ENCODE peak calls at places on chromosomes 5 and 9, in ten cellular contexts. One of them, this sample, is unnamed.

GRCh38 chr5:44807269-44807668 is 1.5 kb upstream of the MRPS30 start:
- DNase-seq in body of pancreas: no peak
- DNase-seq in astrocyte: no peak
- DNase-seq in adrenal gland: no peak
- DNase-seq in breast epithelium: no peak
- DNase-seq in heart left ventricle: no peak
- DNase-seq in colonic mucosa: no peak
- DNase-seq in lower lobe of right lung: no peak
- DNase-seq in brain microvascular endothelial cell: no peak
- DNase-seq in foreskin keratinocyte: peak
- DNase-seq in this sample: no peak

GRCh38 chr9:125541840-125542243 is 165.2 kb downstream of the MAPKAP1 start:
- DNase-seq in astrocyte: peak
- DNase-seq in heart left ventricle: peak
- DNase-seq in breast epithelium: no peak
- DNase-seq in colonic mucosa: no peak
- DNase-seq in lower lobe of right lung: no peak
- DNase-seq in foreskin keratinocyte: no peak
- DNase-seq in brain microvascular endothelial cell: no peak
- DNase-seq in body of pancreas: no peak
- DNase-seq in adrenal gland: peak
- DNase-seq in this sample: no peak

GRCh38 chr5:40288791-40289475 is 390.8 kb upstream of the PTGER4 start:
- DNase-seq in heart left ventricle: no peak
- DNase-seq in brain microvascular endothelial cell: no peak
- DNase-seq in breast epithelium: no peak
- DNase-seq in colonic mucosa: no peak
- DNase-seq in astrocyte: no peak
- DNase-seq in foreskin keratinocyte: no peak
- DNase-seq in body of pancreas: no peak
- DNase-seq in adrenal gland: no peak
- DNase-seq in lower lobe of right lung: no peak
- DNase-seq in this sample: no peak

GRCh38 chr9:96495341-96495740 is 45.4 kb downstream of the HABP4 start:
- DNase-seq in body of pancreas: no peak
- DNase-seq in heart left ventricle: no peak
- DNase-seq in astrocyte: peak
- DNase-seq in breast epithelium: no peak
- DNase-seq in lower lobe of right lung: peak
- DNase-seq in colonic mucosa: no peak
- DNase-seq in brain microvascular endothelial cell: peak
- DNase-seq in foreskin keratinocyte: no peak
- DNase-seq in adrenal gland: no peak
- DNase-seq in this sample: no peak

GRCh38 chr5:77311217-77311571 is 100.7 kb downstream of the PDE8B start:
- DNase-seq in brain microvascular endothelial cell: no peak
- DNase-seq in adrenal gland: no peak
- DNase-seq in astrocyte: peak
- DNase-seq in breast epithelium: no peak
- DNase-seq in body of pancreas: no peak
- DNase-seq in heart left ventricle: no peak
- DNase-seq in colonic mucosa: no peak
- DNase-seq in lower lobe of right lung: no peak
- DNase-seq in foreskin keratinocyte: no peak
- DNase-seq in this sample: no peak

GRCh38 chr5:113652161-113652560 is 138.7 kb downstream of the YTHDC2 start:
- DNase-seq in body of pancreas: no peak
- DNase-seq in colonic mucosa: no peak
- DNase-seq in lower lobe of right lung: no peak
- DNase-seq in brain microvascular endothelial cell: no peak
- DNase-seq in breast epithelium: no peak
- DNase-seq in astrocyte: no peak
- DNase-seq in foreskin keratinocyte: no peak
- DNase-seq in adrenal gland: no peak
- DNase-seq in heart left ventricle: no peak
- DNase-seq in this sample: no peak

GRCh38 chr5:71767661-71768060 is 48.6 kb downstream of the CARTPT start:
- DNase-seq in lower lobe of right lung: no peak
- DNase-seq in adrenal gland: no peak
- DNase-seq in astrocyte: peak
- DNase-seq in brain microvascular endothelial cell: no peak
- DNase-seq in colonic mucosa: no peak
- DNase-seq in body of pancreas: no peak
- DNase-seq in breast epithelium: no peak
- DNase-seq in foreskin keratinocyte: no peak
- DNase-seq in heart left ventricle: no peak
- DNase-seq in this sample: no peak

GRCh38 chr5:107553063-107553676 is 117.6 kb downstream of the EFNA5 start:
- DNase-seq in breast epithelium: no peak
- DNase-seq in heart left ventricle: peak
- DNase-seq in astrocyte: peak
- DNase-seq in colonic mucosa: no peak
- DNase-seq in adrenal gland: no peak
- DNase-seq in body of pancreas: no peak
- DNase-seq in foreskin keratinocyte: no peak
- DNase-seq in lower lobe of right lung: no peak
- DNase-seq in brain microvascular endothelial cell: peak
- DNase-seq in this sample: peak

GRCh38 chr9:130658893-130659698 is 5.3 kb upstream of the PRDM12 start:
- DNase-seq in colonic mucosa: no peak
- DNase-seq in astrocyte: no peak
- DNase-seq in lower lobe of right lung: no peak
- DNase-seq in foreskin keratinocyte: no peak
- DNase-seq in brain microvascular endothelial cell: no peak
- DNase-seq in breast epithelium: no peak
- DNase-seq in heart left ventricle: no peak
- DNase-seq in adrenal gland: no peak
- DNase-seq in body of pancreas: no peak
- DNase-seq in this sample: no peak

GRCh38 chr5:170651902-170652301 is 131.6 kb upstream of the GABRP start:
- DNase-seq in lower lobe of right lung: no peak
- DNase-seq in colonic mucosa: no peak
- DNase-seq in adrenal gland: no peak
- DNase-seq in foreskin keratinocyte: no peak
- DNase-seq in heart left ventricle: no peak
- DNase-seq in body of pancreas: no peak
- DNase-seq in astrocyte: no peak
- DNase-seq in breast epithelium: no peak
- DNase-seq in brain microvascular endothelial cell: no peak
- DNase-seq in this sample: no peak

GRCh38 chr5:139885857-139886208 is 90.2 kb downstream of the PSD2 start:
- DNase-seq in colonic mucosa: no peak
- DNase-seq in brain microvascular endothelial cell: no peak
- DNase-seq in body of pancreas: no peak
- DNase-seq in foreskin keratinocyte: no peak
- DNase-seq in astrocyte: no peak
- DNase-seq in heart left ventricle: no peak
- DNase-seq in adrenal gland: no peak
- DNase-seq in lower lobe of right lung: no peak
- DNase-seq in breast epithelium: no peak
- DNase-seq in this sample: no peak

GRCh38 chr5:139885172-139885856 is 89.7 kb downstream of the PSD2 start:
- DNase-seq in heart left ventricle: no peak
- DNase-seq in brain microvascular endothelial cell: no peak
- DNase-seq in adrenal gland: no peak
- DNase-seq in body of pancreas: no peak
- DNase-seq in lower lobe of right lung: no peak
- DNase-seq in foreskin keratinocyte: no peak
- DNase-seq in breast epithelium: no peak
- DNase-seq in astrocyte: no peak
- DNase-seq in colonic mucosa: no peak
- DNase-seq in this sample: no peak

GRCh38 chr5:139884144-139884543 is 88.5 kb downstream of the PSD2 start:
- DNase-seq in heart left ventricle: peak
- DNase-seq in brain microvascular endothelial cell: no peak
- DNase-seq in astrocyte: no peak
- DNase-seq in colonic mucosa: no peak
- DNase-seq in adrenal gland: no peak
- DNase-seq in lower lobe of right lung: no peak
- DNase-seq in foreskin keratinocyte: no peak
- DNase-seq in breast epithelium: no peak
- DNase-seq in body of pancreas: no peak
- DNase-seq in this sample: no peak

GRCh38 chr5:139884734-139885133 is 89.1 kb downstream of the PSD2 start:
- DNase-seq in lower lobe of right lung: no peak
- DNase-seq in breast epithelium: no peak
- DNase-seq in adrenal gland: no peak
- DNase-seq in astrocyte: no peak
- DNase-seq in body of pancreas: no peak
- DNase-seq in heart left ventricle: no peak
- DNase-seq in foreskin keratinocyte: no peak
- DNase-seq in colonic mucosa: no peak
- DNase-seq in brain microvascular endothelial cell: no peak
- DNase-seq in this sample: no peak

DNA sequence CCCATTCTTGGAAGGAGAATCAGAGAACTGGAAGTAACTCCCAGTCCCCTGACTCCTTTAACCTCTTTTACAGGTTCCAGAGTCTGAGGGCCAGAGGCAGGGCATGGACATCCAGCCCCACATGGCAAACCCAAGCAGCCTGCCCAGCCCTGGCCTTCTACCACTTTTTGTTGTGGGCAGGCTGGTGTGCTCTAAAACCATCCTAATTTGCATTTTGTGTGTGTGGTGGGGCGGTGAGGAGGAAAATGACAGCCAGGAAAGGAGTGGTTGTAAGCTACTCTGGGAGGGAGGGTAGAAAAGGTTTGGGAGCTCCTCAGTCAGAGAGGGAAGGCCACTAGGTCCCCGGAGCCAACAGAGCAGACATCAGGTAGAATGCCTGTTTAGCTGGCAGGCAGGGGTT is 90.6 kb downstream of the PSD2 start:
- DNase-seq in colonic mucosa: no peak
- DNase-seq in body of pancreas: no peak
- DNase-seq in astrocyte: no peak
- DNase-seq in heart left ventricle: no peak
- DNase-seq in brain microvascular endothelial cell: no peak
- DNase-seq in breast epithelium: no peak
- DNase-seq in lower lobe of right lung: no peak
- DNase-seq in adrenal gland: no peak
- DNase-seq in foreskin keratinocyte: no peak
- DNase-seq in this sample: no peak
- H3K27ac ChIP-seq in colonic mucosa: no peak
- H3K27ac ChIP-seq in body of pancreas: no peak
- H3K27ac ChIP-seq in astrocyte: no peak
- H3K27ac ChIP-seq in heart left ventricle: no peak
- H3K27ac ChIP-seq in brain microvascular endothelial cell: no peak
- H3K27ac ChIP-seq in breast epithelium: peak
- H3K27ac ChIP-seq in lower lobe of right lung: no peak
- H3K27ac ChIP-seq in adrenal gland: no peak
- H3K27ac ChIP-seq in foreskin keratinocyte: no peak
- H3K27ac ChIP-seq in this sample: no peak

GRCh38 chr5:181211208-181211607 is 6.2 kb upstream of the TRIM7 start:
- DNase-seq in lower lobe of right lung: no peak
- DNase-seq in adrenal gland: no peak
- DNase-seq in brain microvascular endothelial cell: no peak
- DNase-seq in astrocyte: no peak
- DNase-seq in heart left ventricle: no peak
- DNase-seq in foreskin keratinocyte: no peak
- DNase-seq in colonic mucosa: no peak
- DNase-seq in body of pancreas: no peak
- DNase-seq in breast epithelium: no peak
- DNase-seq in this sample: no peak
- TF ChIP-seq CTCF in lower lobe of right lung: no peak
- TF ChIP-seq CTCF in adrenal gland: no peak
- TF ChIP-seq CTCF in brain microvascular endothelial cell: no peak
- TF ChIP-seq CTCF in astrocyte: no peak
- TF ChIP-seq CTCF in heart left ventricle: no peak
- TF ChIP-seq CTCF in foreskin keratinocyte: no peak
- TF ChIP-seq CTCF in colonic mucosa: no peak
- TF ChIP-seq CTCF in body of pancreas: no peak
- TF ChIP-seq CTCF in breast epithelium: no peak
- TF ChIP-seq CTCF in this sample: no peak

GRCh38 chr5:150162142-150162513 is 4.5 kb upstream of the CDX1 start:
- DNase-seq in colonic mucosa: peak
- DNase-seq in heart left ventricle: no peak
- DNase-seq in lower lobe of right lung: no peak
- DNase-seq in body of pancreas: no peak
- DNase-seq in foreskin keratinocyte: no peak
- DNase-seq in adrenal gland: no peak
- DNase-seq in brain microvascular endothelial cell: no peak
- DNase-seq in astrocyte: no peak
- DNase-seq in breast epithelium: no peak
- DNase-seq in this sample: no peak

GRCh38 chr5:150164211-150164610 is 2.4 kb upstream of the CDX1 start:
- DNase-seq in heart left ventricle: no peak
- DNase-seq in colonic mucosa: no peak
- DNase-seq in brain microvascular endothelial cell: no peak
- DNase-seq in astrocyte: no peak
- DNase-seq in body of pancreas: no peak
- DNase-seq in adrenal gland: no peak
- DNase-seq in breast epithelium: no peak
- DNase-seq in foreskin keratinocyte: no peak
- DNase-seq in lower lobe of right lung: no peak
- DNase-seq in this sample: no peak

GRCh38 chr5:150163547-150164059 is 3.0 kb upstream of the CDX1 start:
- DNase-seq in lower lobe of right lung: peak
- DNase-seq in adrenal gland: no peak
- DNase-seq in colonic mucosa: peak
- DNase-seq in breast epithelium: no peak
- DNase-seq in brain microvascular endothelial cell: no peak
- DNase-seq in astrocyte: no peak
- DNase-seq in foreskin keratinocyte: no peak
- DNase-seq in heart left ventricle: peak
- DNase-seq in body of pancreas: no peak
- DNase-seq in this sample: no peak

GRCh38 chr5:150161242-150162141 is 5.1 kb upstream of the CDX1 start:
- DNase-seq in colonic mucosa: peak
- DNase-seq in body of pancreas: peak
- DNase-seq in heart left ventricle: peak
- DNase-seq in astrocyte: no peak
- DNase-seq in brain microvascular endothelial cell: peak
- DNase-seq in lower lobe of right lung: peak
- DNase-seq in foreskin keratinocyte: peak
- DNase-seq in adrenal gland: peak
- DNase-seq in breast epithelium: peak
- DNase-seq in this sample: peak

GRCh38 chr5:150163035-150163434 is 3.5 kb upstream of the CDX1 start:
- DNase-seq in astrocyte: no peak
- DNase-seq in foreskin keratinocyte: no peak
- DNase-seq in body of pancreas: no peak
- DNase-seq in heart left ventricle: no peak
- DNase-seq in breast epithelium: no peak
- DNase-seq in brain microvascular endothelial cell: no peak
- DNase-seq in colonic mucosa: no peak
- DNase-seq in adrenal gland: no peak
- DNase-seq in lower lobe of right lung: no peak
- DNase-seq in this sample: no peak
- H3K27ac ChIP-seq in astrocyte: no peak
- H3K27ac ChIP-seq in foreskin keratinocyte: no peak
- H3K27ac ChIP-seq in body of pancreas: no peak
- H3K27ac ChIP-seq in heart left ventricle: peak
- H3K27ac ChIP-seq in breast epithelium: peak
- H3K27ac ChIP-seq in brain microvascular endothelial cell: no peak
- H3K27ac ChIP-seq in colonic mucosa: peak
- H3K27ac ChIP-seq in adrenal gland: no peak
- H3K27ac ChIP-seq in lower lobe of right lung: no peak
- H3K27ac ChIP-seq in this sample: no peak

DNA sequence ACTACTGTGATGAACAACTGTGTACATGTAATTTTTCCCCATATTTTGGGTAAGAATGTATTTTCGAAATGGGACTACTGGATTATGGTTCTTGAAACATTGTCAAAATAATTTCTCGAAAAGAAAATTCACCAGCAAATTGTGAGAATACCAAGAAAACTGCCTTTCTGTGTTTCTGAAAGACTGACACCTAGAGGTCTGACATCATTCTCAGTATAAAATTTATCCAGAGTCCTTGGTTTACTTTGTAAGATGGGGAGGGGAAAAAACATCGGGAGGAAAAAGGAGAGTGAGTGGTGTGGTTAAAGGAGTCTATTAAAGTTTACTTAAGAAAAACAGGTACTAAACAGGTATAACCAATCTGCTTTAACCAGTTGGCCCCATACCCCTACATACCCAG is 149.2 kb downstream of the CEP120 start:
- DNase-seq in heart left ventricle: no peak
- DNase-seq in lower lobe of right lung: no peak
- DNase-seq in body of pancreas: no peak
- DNase-seq in breast epithelium: no peak
- DNase-seq in astrocyte: no peak
- DNase-seq in brain microvascular endothelial cell: no peak
- DNase-seq in colonic mucosa: no peak
- DNase-seq in foreskin keratinocyte: no peak
- DNase-seq in adrenal gland: no peak
- DNase-seq in this sample: no peak
- TF ChIP-seq CTCF in heart left ventricle: peak
- TF ChIP-seq CTCF in lower lobe of right lung: peak
- TF ChIP-seq CTCF in body of pancreas: no peak
- TF ChIP-seq CTCF in breast epithelium: no peak
- TF ChIP-seq CTCF in astrocyte: no peak
- TF ChIP-seq CTCF in brain microvascular endothelial cell: no peak
- TF ChIP-seq CTCF in colonic mucosa: no peak
- TF ChIP-seq CTCF in foreskin keratinocyte: peak
- TF ChIP-seq CTCF in adrenal gland: peak
- TF ChIP-seq CTCF in this sample: peak

This sample was measured in left lung.